ENCODE peak calls at places on chromosomes 13 and 19, in four cellular contexts. U, Z, F and P are unnamed samples. For H3K4me1, the result is how much of the 10 kb centered on the place peaks cover.

GRCh38 chr13:38519229-38519910 is 167.5 kb upstream of the FREM2 start:
- DNase-seq in U (no peak), Z (no peak), F (no peak), P (no peak)

GRCh38 chr19:16876904-16877361 is 11.9 kb upstream of the F2RL3 start:
- DNase-seq in U (no peak), Z (peak), F (no peak), P (no peak)

GRCh38 chr13:102309110-102309509 is 92.7 kb downstream of the FGF14 start:
- DNase-seq in Z (no peak), F (no peak), U (no peak), P (no peak)

GRCh38 chr19:531753-532571 is at the start of gene CDC34:
- DNase-seq in Z (no peak), U (no peak), F (peak), P (no peak)

GRCh38 chr19:6720369-6721112 is at the start of gene C3:
- DNase-seq in Z (peak), F (peak), U (peak), P (peak)

GRCh38 chr13:25192936-25193335 is 20.8 kb upstream of the AMER2 start:
- DNase-seq in F (no peak), U (no peak), Z (no peak), P (no peak)

GRCh38 chr13:70792121-70792520 is 683.9 kb upstream of the KLHL1 start:
- DNase-seq in U (no peak), F (no peak), Z (no peak), P (no peak)

GRCh38 chr13:59038824-59039223 is 1124.9 kb downstream of the DIAPH3 start:
- DNase-seq in Z (no peak), F (no peak), U (no peak), P (no peak)

GRCh38 chr13:30792257-30793000 is 57.1 kb downstream of the ALOX5AP start:
- DNase-seq in U (peak), Z (peak), F (peak), P (peak)

GRCh38 chr13:27541386-27541785 is 78.9 kb downstream of the LNX2 start:
- DNase-seq in F (no peak), U (no peak), Z (no peak), P (no peak)

GRCh38 chr13:100382787-100383186 is 205.8 kb downstream of the GGACT start:
- DNase-seq in Z (no peak), U (no peak), F (peak), P (no peak)

GRCh38 chr19:1221141-1221903 is 15.7 kb downstream of the STK11 start:
- DNase-seq in F (peak), U (no peak), Z (no peak), P (peak)

GRCh38 chr13:43360196-43360595 is 336.8 kb downstream of the DNAJC15 start:
- DNase-seq in U (no peak), F (no peak), Z (no peak), P (no peak)

GRCh38 chr13:59533561-59534337 is 630.0 kb downstream of the DIAPH3 start:
- DNase-seq in U (no peak), F (no peak), Z (no peak), P (no peak)

GRCh38 chr13:109744512-109745051 is 41.8 kb downstream of the IRS2 start:
- DNase-seq in F (no peak), U (no peak), Z (peak), P (peak)

GRCh38 chr13:34364633-34365032 is 546.7 kb downstream of the RFC3 start:
- DNase-seq in U (no peak), F (peak), Z (no peak), P (no peak)

GRCh38 chr19:38977445-38978314 is 2.1 kb upstream of the FBXO17 start:
- DNase-seq in U (no peak), Z (no peak), F (peak), P (no peak)

GRCh38 chr13:113664751-113665581 is 2.1 kb upstream of the GRK1 start:
- DNase-seq in F (no peak), U (peak), Z (no peak), P (peak)

GRCh38 chr19:49930483-49931011 is 1.2 kb upstream of the NUP62 start:
- DNase-seq in F (peak), Z (no peak), U (no peak), P (peak)

GRCh38 chr13:19601749-19602725 is 31.4 kb upstream of the MPHOSPH8 start:
- DNase-seq in U (peak), F (peak), Z (no peak), P (peak)

GRCh38 chr19:49109569-49110233 is 4.5 kb upstream of the LIN7B start:
- DNase-seq in U (no peak), F (no peak), Z (no peak), P (no peak)

GRCh38 chr13:112893570-112894422 is 75.2 kb upstream of the MCF2L start:
- DNase-seq in Z (peak), U (peak), F (peak), P (no peak)

GRCh38 chr19:703651-704446 is 4.9 kb upstream of the PALM start:
- DNase-seq in Z (peak), F (peak), U (peak), P (peak)

GRCh38 chr19:29504454-29504853 is 21.3 kb upstream of the VSTM2B start:
- DNase-seq in U (no peak), F (no peak), Z (no peak), P (no peak)

GRCh38 chr19:29502581-29502850 is 23.3 kb upstream of the VSTM2B start:
- DNase-seq in Z (no peak), F (no peak), U (no peak), P (no peak)

GRCh38 chr19:29505034-29505824 is 20.6 kb upstream of the VSTM2B start:
- DNase-seq in Z (no peak), F (no peak), U (no peak), P (no peak)

GRCh38 chr19:29503140-29503758 is 22.5 kb upstream of the VSTM2B start:
- DNase-seq in U (no peak), Z (no peak), F (peak), P (no peak)

DNA sequence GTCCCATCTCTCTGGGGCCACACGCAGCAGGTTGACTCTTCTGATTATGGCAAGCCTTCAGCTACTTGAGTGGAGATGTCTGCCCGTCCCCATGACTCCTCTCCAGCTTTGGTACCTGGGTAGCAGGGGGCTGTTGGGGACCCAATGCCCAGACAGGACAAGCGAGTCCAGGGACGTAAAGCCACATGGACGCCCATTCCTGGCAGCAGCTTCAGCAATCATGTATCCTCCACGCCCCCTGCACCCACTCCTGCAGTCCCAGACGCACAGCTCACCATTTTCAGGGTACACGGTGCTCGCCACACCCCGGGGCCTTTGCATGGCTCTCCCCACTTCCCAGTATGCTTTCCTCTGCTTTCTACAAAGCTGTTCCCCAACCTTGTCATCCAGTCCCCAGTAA is 22.0 kb upstream of the VSTM2B start:
- DNase-seq in Z (no peak), F (no peak), U (no peak), P (no peak)
- H3K4me1 ChIP-seq in Z (under half), F (under half), U (under half), P (under half)

DNA sequence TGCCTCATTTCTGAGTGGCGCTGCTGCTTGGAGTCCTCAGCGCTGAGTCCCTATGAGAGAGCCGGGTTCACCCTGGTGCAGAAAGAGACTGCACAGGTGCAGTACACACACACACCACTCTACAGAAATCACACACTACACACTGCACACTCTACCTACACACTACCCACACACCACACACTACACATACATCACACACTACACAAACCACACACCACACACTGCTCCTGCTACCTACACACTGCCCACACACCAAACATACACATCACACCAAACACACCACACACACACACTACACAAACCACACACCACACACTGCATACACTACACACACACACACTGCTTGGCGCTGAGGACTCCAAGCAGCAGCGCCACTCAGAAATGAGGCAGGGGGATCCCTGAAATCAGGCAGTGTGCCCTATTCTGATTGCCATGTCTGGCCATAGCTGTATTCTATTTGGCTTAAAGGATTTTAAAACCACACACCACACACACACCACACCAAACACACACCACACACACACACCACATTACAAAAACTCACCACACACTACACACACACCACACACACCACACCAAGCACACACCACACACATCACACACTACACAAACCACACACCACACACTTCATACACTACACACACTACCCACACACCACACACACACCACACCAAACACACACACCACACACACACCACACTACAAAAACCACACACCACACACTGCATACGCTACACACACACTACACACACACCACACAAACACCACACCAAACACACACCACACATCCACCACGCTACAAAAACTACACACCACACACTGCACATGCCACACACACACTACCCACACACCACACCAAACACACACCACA is 4.9 kb downstream of the MAG start:
- DNase-seq in F (no peak), U (no peak), Z (no peak), P (no peak)
- H3K4me1 ChIP-seq in F (under half), U (under half), Z (under half), P (under half)

DNA sequence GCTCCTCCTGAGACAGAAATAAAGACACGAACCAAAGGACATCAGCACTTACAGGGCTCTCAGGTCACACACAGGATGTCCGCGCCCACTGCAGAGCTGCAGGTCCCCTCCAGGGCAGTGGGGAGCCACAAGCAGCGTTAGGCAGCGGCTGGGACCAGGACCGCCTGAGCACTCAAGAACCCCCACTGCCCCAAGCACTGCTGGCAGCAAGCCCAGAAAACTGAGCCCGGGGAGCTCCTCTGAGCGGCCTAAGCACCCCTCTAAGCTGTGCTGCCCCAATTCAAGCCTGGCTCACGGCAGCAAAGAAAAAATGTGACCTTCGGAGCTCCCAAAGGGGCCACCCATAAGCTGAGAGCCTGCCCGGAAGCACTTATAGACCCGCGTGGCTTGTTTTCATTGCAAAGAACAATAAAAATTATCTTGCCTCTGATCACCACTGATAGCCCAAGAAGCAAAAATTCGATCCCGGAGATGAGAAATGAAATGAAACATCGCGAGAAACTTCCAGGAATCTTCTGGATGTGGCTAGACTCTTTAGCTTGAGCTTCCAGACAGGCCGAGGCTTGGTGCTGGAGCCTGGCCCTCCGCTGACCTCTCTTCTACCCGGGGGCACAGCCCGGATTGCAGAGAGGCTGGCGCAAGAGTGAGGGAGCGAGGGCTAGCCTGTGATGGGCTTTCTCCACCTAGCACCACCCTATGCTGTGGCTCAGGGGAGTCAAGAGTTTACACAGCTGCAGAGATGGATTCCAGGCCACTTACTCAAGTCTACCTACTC is 6.3 kb downstream of the DPP9 start:
- DNase-seq in Z (peak), U (peak), F (no peak), P (no peak)
- H3K4me1 ChIP-seq in Z (under half), U (under half), F (under half), P (under half)

DNA sequence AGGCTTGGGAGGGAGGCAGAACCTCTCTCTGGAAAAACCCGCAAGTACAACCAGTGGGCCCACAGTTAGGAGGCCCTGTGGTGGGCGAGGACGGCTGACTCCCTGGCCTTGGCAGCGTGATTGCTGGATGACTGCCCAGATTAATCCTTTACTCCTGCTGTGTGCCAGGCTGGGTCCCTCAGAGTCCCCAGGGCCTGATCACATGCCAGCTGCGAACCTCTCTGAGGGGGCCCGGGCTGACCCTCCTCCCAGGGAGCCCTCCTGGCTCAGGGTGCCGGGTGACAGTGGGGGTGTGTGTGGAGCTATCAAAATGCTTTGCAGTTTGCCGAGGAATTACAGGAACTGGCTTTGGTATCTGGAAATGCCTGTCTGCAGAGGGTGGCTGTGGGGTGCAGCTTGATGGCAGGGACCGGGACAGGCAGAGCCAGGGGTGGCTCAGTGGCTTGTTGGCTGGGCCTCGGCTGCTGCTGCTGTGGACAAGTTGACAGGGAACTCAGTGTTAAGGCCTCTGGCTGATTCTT is 48.9 kb downstream of the DNM2 start:
- DNase-seq in Z (no peak), U (no peak), F (peak), P (no peak)
- H3K4me1 ChIP-seq in Z (under half), U (under half), F (under half), P (half or more)

GRCh38 chr13:28623782-28624706 is 34.9 kb upstream of the POMP start:
- DNase-seq in F (peak), U (no peak), Z (no peak), P (no peak)
- H3K4me1 ChIP-seq in F (under half), U (under half), Z (under half), P (under half)

DNA sequence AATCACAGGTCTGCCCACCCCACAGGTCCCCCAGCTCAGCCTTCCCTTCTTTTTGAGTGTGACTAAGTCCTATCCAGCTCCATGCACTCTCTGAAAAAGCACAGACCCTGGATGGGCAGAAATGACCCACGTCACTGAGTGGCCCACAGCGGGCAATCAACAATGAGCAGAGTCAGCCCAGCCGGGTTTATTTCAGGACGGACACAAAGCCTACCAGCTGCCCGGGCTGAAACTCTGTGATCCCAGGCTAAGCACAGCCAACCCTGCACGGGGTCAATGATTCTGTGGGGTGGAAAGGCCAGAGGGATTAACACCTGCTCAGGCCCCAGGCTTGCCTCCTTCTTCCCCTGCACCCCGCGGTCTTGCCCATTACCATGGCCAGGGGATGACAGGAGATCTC is 8.4 kb downstream of the NAPA start:
- DNase-seq in F (no peak), U (no peak), Z (no peak), P (peak)
- H3K4me1 ChIP-seq in F (under half), U (under half), Z (under half), P (half or more)

DNA sequence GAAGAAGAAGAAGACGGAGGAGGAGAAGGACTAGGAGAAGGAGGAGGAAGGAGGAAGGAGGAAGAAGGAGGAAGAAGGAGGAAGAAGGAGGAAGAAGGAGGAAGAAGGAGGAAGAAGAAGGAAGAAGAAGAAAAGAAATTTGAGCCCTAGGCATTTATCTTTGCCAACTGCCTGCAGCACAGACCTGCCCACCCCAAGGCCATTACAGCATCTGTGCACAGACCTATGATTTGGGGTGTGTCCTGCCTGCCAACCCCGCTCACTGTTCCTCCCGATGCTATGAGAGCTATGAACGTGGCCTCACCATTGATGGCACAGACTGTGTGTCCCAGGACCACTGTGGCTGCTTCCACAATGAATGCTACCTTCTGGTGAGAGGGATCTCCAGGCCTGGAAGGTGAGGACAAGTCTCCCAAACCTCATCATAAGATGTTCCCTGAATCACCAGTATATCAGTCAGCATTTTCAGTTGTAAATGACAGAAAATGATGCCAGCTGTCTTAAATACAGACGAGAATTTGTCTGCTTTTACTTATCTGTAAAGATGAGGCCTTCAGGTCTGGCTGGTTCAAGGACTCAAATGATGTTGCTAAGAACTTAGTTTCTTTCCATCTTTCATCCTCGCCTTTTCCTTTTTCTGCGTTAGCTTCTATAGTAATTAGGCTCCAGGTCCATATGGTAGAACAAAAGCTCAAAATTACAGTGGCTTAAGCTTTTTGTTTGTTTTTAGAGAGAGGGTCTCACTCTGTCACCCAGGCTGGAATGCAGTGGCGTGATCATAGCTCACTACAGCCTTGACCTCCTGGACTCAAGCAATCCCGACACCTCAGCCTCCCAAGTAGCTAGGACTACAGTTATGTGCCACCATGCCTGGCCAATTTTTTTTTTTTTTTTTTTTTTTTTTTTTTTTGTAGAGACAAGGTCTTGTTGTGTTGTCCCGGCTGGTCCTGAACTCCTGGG is 3.9 kb upstream of the SDHAF1 start:
- DNase-seq in F (no peak), U (no peak), Z (no peak), P (no peak)
- H3K4me1 ChIP-seq in F (under half), U (under half), Z (under half), P (under half)

DNA sequence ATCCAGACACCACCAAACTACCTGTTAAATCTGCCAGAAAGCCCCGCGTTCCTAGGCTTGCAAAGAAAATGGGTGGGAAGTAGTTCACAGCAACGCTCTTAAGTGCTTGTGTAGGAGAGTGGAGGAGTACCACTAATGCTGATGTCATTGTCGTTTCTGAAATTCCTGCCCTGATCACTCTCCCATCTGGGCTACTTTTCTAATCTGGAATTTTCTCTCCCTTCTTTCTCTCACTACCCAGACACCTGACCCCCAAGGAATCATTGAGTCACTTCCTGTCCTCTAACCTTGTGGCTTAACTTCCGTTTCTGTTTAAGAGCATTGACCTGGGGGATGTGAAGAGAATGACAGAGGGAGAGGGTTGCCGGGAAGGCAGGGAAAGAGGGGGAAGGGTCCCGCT is 98.7 kb downstream of the STARD13 start:
- DNase-seq in Z (no peak), F (peak), U (no peak), P (no peak)
- H3K4me1 ChIP-seq in Z (under half), F (half or more), U (under half), P (under half)

DNA sequence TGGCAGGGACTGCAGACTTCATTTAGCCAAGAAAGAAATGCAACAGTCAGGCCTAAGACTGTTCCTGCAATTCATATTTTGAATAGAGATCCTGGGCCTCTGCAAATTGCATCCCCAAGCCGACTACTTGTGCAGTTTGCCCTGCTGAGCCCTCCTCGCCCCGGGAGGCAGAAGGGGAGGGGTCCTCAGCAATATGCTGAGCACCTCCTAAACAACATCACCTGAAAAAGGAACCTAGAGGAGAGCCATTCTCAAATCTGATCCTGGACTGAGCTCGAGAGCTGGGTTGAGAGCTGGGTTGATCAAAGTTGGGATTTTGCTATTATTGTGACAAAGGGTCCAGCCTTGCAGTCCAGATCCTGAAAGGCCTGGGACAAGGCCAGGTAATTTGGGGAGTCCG is 129.8 kb downstream of the STK24 start:
- DNase-seq in U (no peak), Z (no peak), F (no peak), P (no peak)
- H3K4me1 ChIP-seq in U (under half), Z (under half), F (under half), P (under half)